ENCODE peak calls at places on chromosomes 3 and 15, in nine cellular contexts. E is fibroblast of lung, M is PC-3, W is cardiac muscle cell, C is BE2C, V is AG04449, R is AG10803, Z is endothelial cell, B is glutamatergic neuron. X is an unnamed sample.

GRCh38 chr15:68265674-68266073 is 11.9 kb upstream of the FEM1B start:
- DNase-seq in B (no peak), W (no peak), M (peak), R (no peak), C (no peak), V (no peak), E (no peak), Z (no peak), X (no peak)

GRCh38 chr3:99544819-99545281 is 93.5 kb upstream of the COL8A1 start:
- DNase-seq in W (peak), B (no peak), E (peak), R (peak), Z (no peak), V (no peak), C (no peak), M (no peak), X (no peak)

GRCh38 chr15:52252781-52253180 is 42.8 kb downstream of the MYO5C start:
- DNase-seq in B (no peak), M (peak), Z (no peak), R (peak), V (peak), W (peak), E (peak), C (no peak), X (no peak)

GRCh38 chr3:22609139-22609538 is 594.0 kb upstream of the UBE2E2 start:
- DNase-seq in Z (no peak), B (no peak), C (no peak), M (peak), W (no peak), E (no peak), V (no peak), R (peak), X (no peak)

GRCh38 chr15:64746356-64746755 is 29.0 kb downstream of the RBPMS2 start:
- DNase-seq in V (no peak), C (no peak), M (no peak), R (no peak), E (no peak), W (no peak), B (no peak), Z (no peak), X (no peak)

GRCh38 chr3:112633191-112633590 is 7.8 kb downstream of the CCDC80 start:
- DNase-seq in E (no peak), Z (no peak), R (no peak), V (no peak), M (no peak), B (no peak), W (no peak), C (no peak), X (no peak)

GRCh38 chr15:47750030-47750739 is 32.9 kb downstream of the SEMA6D start:
- DNase-seq in M (peak), Z (no peak), B (no peak), W (peak), E (peak), R (peak), C (no peak), V (peak), X (no peak)

GRCh38 chr3:72139316-72139715 is 354.4 kb upstream of the PROK2 start:
- DNase-seq in R (no peak), E (no peak), B (no peak), M (no peak), Z (no peak), V (no peak), C (no peak), W (no peak), X (no peak)

GRCh38 chr3:82031576-82031975 is 270.1 kb upstream of the GBE1 start:
- DNase-seq in B (no peak), C (no peak), W (no peak), E (no peak), Z (no peak), R (no peak), V (no peak), M (no peak), X (no peak)

GRCh38 chr15:33194237-33194636 is 277 bp downstream of the FMN1 start:
- DNase-seq in R (peak), Z (no peak), E (peak), V (no peak), W (no peak), B (no peak), C (no peak), M (no peak), X (no peak)

GRCh38 chr3:15660055-15660940 is 58.8 kb downstream of the BTD start:
- DNase-seq in R (no peak), V (no peak), W (no peak), E (no peak), B (no peak), Z (no peak), M (peak), C (no peak), X (no peak)

GRCh38 chr3:27532931-27533607 is 48.9 kb upstream of the SLC4A7 start:
- DNase-seq in C (no peak), B (no peak), R (no peak), Z (no peak), E (peak), M (no peak), W (no peak), V (no peak), X (no peak)

GRCh38 chr15:63256433-63256884 is 20.9 kb upstream of the APH1B start:
- DNase-seq in C (no peak), W (peak), V (peak), E (peak), B (no peak), Z (no peak), R (peak), M (peak), X (no peak)

GRCh38 chr3:64399205-64399800 is 174.0 kb upstream of the PRICKLE2 start:
- DNase-seq in C (peak), M (peak), Z (peak), B (peak), R (peak), E (peak), W (peak), V (no peak), X (peak)

GRCh38 chr3:71160800-71161546 is 422.6 kb downstream of the FOXP1 start:
- DNase-seq in R (no peak), M (peak), C (no peak), Z (no peak), E (peak), V (no peak), W (no peak), B (no peak), X (no peak)

GRCh38 chr3:171365489-171365888 is 94.7 kb downstream of the TNIK start:
- DNase-seq in V (no peak), W (no peak), B (no peak), Z (no peak), R (peak), E (no peak), C (no peak), M (no peak), X (no peak)

GRCh38 chr3:42451116-42451515 is 40.7 kb upstream of the LYZL4 start:
- DNase-seq in Z (no peak), E (no peak), B (no peak), C (no peak), W (peak), M (no peak), R (peak), V (no peak), X (no peak)

GRCh38 chr3:130894130-130894872 is 417 bp downstream of the ATP2C1 start:
- DNase-seq in C (peak), W (peak), M (no peak), B (peak), Z (peak), V (no peak), E (peak), R (no peak), X (peak)
- TF ChIP-seq CTCF in C (no peak), W (no peak), M (no peak), B (no peak), Z (no peak), V (peak), E (no peak), R (peak), X (no peak)

DNA sequence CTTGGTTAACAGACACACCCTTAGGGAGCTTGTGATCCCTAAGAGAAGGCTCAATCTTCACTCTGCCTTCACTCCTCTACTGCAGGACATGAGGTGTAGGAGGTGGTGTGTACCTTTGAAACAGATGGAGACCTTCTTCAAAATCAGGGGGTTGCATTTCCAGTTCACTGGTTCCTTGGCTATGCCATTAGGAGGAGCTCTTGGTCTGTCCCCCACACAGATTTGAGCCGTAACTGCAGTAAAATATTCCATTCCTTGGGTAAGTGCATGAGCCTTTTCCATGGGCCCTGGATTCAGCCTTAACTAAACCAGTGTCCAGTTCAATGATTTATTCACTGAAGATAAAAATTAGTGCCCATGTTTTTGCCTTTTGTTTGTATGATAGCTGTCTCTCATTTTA is 144.6 kb downstream of the MCTP2 start:
- DNase-seq in Z (peak), R (no peak), M (no peak), C (no peak), V (no peak), E (no peak), B (no peak), W (no peak), X (no peak)
- TF ChIP-seq CTCF in Z (no peak), R (no peak), M (no peak), C (peak), V (no peak), E (no peak), B (no peak), W (no peak), X (no peak)

DNA sequence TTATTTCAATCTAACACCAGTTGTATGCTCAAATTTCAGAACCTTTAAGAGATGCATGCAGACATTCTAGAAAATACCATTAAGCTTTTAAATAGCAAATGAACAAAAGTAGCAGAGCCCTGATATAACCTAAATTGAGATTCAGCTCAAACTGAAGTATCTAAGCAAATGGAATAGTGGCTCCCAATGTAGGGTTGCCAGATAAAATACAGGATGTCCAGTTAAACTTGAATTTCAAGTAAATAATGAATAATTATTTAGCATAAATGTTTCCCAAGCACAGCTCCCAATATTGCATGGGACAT is 171.1 kb upstream of the ATP11B start:
- DNase-seq in R (no peak), W (no peak), M (no peak), E (no peak), C (no peak), V (no peak), Z (no peak), B (no peak), X (no peak)
- TF ChIP-seq CTCF in R (no peak), W (no peak), M (peak), E (no peak), C (no peak), V (no peak), Z (no peak), B (no peak), X (no peak)

DNA sequence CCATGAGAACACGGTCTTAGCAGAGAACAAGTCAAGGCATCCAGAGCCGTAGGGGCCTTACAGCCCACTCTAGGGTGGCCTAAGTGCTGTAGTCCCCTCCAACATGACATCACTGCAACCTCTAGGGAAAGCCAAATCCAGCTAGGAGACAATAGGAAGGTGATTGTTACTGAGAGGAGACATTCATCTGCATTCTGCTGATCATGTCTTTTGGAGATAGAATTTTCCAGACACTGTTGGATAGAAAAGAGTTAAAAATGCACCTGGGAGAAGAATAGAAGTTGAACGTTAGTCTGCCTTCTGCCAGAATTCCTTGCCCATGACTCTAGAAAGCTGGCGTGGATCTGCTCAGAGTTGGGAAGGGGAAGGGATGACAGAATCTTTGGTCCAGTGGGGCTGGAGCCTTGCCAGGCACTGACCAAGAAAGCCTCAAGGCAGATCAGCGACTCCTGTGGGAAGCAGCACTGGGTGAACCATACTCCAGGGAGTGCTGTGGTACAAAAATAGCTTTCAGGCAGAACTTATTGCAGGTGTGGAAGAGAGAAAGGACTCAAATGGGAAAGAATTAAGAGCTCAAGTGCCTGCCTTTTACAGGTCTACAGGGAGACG is 44.8 kb upstream of the RAF1 start:
- DNase-seq in M (peak), W (peak), V (no peak), C (no peak), Z (no peak), R (peak), E (peak), B (no peak), X (no peak)
- TF ChIP-seq CTCF in M (peak), W (peak), V (peak), C (no peak), Z (no peak), R (peak), E (peak), B (no peak), X (no peak)

GRCh38 chr15:61222010-61222409 is 7.1 kb downstream of the RORA start:
- DNase-seq in M (no peak), V (no peak), E (no peak), W (no peak), R (no peak), B (no peak), Z (no peak), C (no peak), X (no peak)

GRCh38 chr15:61220125-61220524 is 9.0 kb downstream of the RORA start:
- DNase-seq in W (no peak), B (no peak), R (no peak), E (no peak), M (no peak), Z (no peak), C (no peak), V (no peak), X (no peak)

GRCh38 chr15:61216519-61216918 is 12.6 kb downstream of the RORA start:
- DNase-seq in V (no peak), R (no peak), Z (no peak), M (no peak), C (no peak), W (no peak), E (no peak), B (no peak), X (no peak)
- TF ChIP-seq CTCF in V (no peak), R (no peak), Z (no peak), M (peak), C (peak), W (no peak), E (no peak), B (no peak), X (no peak)

DNA sequence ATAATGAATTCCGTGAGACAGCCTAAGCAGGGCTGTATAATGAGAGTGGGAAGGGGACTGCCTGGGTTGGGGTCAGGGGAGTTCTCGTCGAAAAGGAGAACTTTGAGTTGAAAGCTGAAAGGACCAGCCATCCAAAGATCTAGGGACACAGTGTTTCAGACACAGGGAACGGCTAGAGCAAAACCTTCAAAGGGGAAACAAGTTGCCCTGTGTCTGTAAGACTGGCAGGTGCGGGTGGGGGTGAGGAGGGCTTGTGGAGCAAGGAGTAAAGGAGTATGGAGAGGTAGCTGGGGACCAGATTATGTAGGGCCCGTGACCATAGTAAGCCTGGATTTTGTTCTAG is 1.3 kb upstream of the SRP14 start:
- DNase-seq in C (no peak), E (no peak), Z (no peak), V (no peak), M (no peak), B (no peak), R (no peak), W (no peak), X (no peak)
- TF ChIP-seq CTCF in C (no peak), E (no peak), Z (no peak), V (no peak), M (no peak), B (no peak), R (no peak), W (no peak), X (no peak)

GRCh38 chr15:87267798-87268197 is 988.7 kb downstream of the NTRK3 start:
- DNase-seq in M (peak), W (peak), B (no peak), V (peak), C (no peak), R (peak), E (peak), Z (no peak), X (no peak)
- TF ChIP-seq CTCF in M (no peak), W (no peak), B (no peak), V (no peak), C (no peak), R (no peak), E (no peak), Z (no peak), X (no peak)

GRCh38 chr3:157088506-157089454 is 71.2 kb downstream of the CCNL1 start:
- DNase-seq in R (peak), W (peak), B (peak), V (peak), Z (peak), E (peak), C (peak), M (peak), X (peak)
- TF ChIP-seq CTCF in R (no peak), W (peak), B (no peak), V (peak), Z (no peak), E (no peak), C (no peak), M (peak), X (no peak)

DNA sequence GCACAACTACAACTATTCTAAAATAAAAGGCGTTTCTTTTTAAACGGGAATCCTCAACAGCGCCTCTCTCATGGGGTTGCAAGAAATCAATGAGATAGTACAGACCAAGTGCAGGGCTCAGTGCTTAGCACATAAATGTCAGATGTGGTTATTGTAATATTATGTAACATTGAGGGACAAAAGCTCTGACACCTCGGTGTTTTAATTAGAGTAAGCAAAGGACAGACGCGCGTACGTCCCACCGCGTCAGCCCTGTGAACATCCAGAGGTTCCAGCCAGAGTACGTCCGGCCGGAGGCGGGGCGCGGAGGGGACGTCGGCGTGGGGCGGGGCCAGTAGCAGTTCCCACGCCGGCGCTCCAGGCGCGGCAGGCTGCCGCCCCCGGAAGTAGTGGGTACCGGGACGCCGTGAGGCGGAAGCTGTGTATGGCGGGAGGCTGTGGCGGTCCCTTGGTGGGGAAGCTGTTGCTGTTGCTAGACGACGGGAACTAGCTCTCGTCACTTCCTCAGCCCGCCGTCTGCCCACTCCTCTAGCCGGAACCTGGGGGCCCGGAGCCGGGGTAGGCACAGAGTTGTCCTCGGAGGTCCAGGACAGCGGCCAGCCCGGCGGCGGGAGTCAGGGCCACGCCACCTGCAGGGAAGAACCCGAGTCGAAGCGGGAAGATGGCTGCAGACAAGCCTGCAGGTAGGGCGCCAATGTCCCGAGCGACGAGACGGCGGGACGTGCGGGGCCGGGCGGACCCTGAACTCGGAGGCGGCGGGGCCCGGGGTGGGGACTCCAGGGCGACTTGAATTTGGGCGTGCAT is at the start of gene CNOT10:
- DNase-seq in C (peak), B (peak), E (peak), R (peak), M (peak), Z (peak), V (peak), W (peak), X (peak)
- TF ChIP-seq CTCF in C (peak), B (no peak), E (no peak), R (no peak), M (peak), Z (no peak), V (peak), W (peak), X (no peak)

GRCh38 chr3:62559831-62560445 is 186.6 kb upstream of the FEZF2 start:
- DNase-seq in W (peak), R (peak), B (no peak), C (no peak), V (no peak), M (peak), E (peak), Z (no peak), X (no peak)
- TF ChIP-seq CTCF in W (peak), R (peak), B (no peak), C (peak), V (peak), M (peak), E (peak), Z (peak), X (no peak)